ENCODE peak calls at places on chromosome 2, in four cellular contexts. G is heart left ventricle, W is IMR-90, P is A549. S is an unnamed sample. For H3K4me1, the result is how much of the 10 kb centered on the place peaks cover.

GRCh38 chr2:34936089-34936488 is 1337.0 kb upstream of the FAM98A start:
- DNase-seq in G (no peak), W (no peak), P (no peak), S (no peak)

GRCh38 chr2:106181064-106181463 is 13.0 kb downstream of the UXS1 start:
- DNase-seq in G (no peak), W (no peak), P (no peak), S (no peak)

GRCh38 chr2:183614797-183615429 is 490.7 kb downstream of the NUP35 start:
- DNase-seq in G (peak), W (no peak), P (no peak), S (peak)

GRCh38 chr2:101329026-101329425 is 20.5 kb upstream of the RNF149 start:
- DNase-seq in G (no peak), W (no peak), P (no peak), S (no peak)

GRCh38 chr2:56474412-56475158 is 290.8 kb downstream of the CCDC85A start:
- DNase-seq in G (no peak), W (no peak), P (peak), S (no peak)

GRCh38 chr2:181658444-181658843 is 1.5 kb upstream of the CERKL start:
- DNase-seq in G (no peak), W (no peak), P (no peak), S (no peak)

GRCh38 chr2:109721117-109721504 is 73.0 kb upstream of the RGPD5 start:
- DNase-seq in G (no peak), W (no peak), P (no peak), S (no peak)

GRCh38 chr2:3864943-3865664 is 161.7 kb downstream of the DCDC2C start:
- DNase-seq in G (no peak), W (no peak), P (no peak), S (no peak)

GRCh38 chr2:109700680-109701274 is 86.6 kb downstream of the SOWAHC start:
- DNase-seq in G (no peak), W (no peak), P (no peak), S (no peak)

GRCh38 chr2:165778653-165779451 is 15.2 kb downstream of the GALNT3 start:
- DNase-seq in G (no peak), W (no peak), P (peak), S (no peak)

GRCh38 chr2:81077396-81077795 is 772.8 kb upstream of the LRRTM1 start:
- DNase-seq in G (no peak), W (no peak), P (no peak), S (no peak)

GRCh38 chr2:119821266-119821665 is 61.5 kb downstream of the PTPN4 start:
- DNase-seq in G (no peak), W (no peak), P (no peak), S (no peak)

GRCh38 chr2:64857581-64858471 is 131.4 kb upstream of the SLC1A4 start:
- DNase-seq in G (peak), W (peak), P (no peak), S (peak)
- H3K4me1 ChIP-seq in G (under half), W (under half), P (under half), S (under half)

DNA sequence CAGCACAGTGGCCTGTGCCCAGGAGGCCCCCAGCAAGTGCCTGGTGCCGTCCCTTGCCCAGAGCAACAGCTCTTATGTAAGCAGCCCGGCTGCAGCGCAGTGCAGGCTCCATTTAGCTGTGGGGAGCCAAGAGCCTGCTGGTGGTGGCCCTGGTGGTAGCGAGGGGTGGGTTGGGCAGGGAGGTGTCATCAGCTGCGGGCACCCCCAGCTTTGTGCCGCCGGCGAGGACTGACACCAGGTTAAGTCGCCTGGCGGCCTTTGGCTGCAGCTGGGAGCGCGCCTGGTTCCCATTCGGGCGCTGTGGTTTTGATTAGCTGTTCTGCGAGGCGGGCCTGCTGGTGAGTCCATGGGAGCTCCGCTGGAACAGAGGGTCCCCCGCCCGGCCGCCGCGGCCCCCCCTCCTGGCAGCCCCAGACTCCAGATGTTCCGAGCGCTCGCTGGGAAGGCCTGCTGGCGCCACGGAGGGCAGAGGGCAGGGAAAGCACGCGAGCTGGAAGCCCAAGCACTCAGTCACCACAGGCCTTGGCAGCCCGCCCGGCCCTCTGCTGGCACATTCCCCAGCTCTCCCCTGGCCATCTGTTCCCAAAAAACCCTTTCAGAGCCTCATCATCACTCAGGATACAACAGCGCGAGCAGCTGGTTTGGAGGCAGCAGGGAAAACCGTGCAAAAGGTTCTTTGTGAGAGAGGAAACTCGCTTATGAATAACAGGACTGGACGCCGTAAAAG is 18.4 kb downstream of the ATOH8 start:
- DNase-seq in G (peak), W (peak), P (peak), S (peak)
- TF ChIP-seq CTCF in G (peak), W (peak), P (peak), S (no peak)

DNA sequence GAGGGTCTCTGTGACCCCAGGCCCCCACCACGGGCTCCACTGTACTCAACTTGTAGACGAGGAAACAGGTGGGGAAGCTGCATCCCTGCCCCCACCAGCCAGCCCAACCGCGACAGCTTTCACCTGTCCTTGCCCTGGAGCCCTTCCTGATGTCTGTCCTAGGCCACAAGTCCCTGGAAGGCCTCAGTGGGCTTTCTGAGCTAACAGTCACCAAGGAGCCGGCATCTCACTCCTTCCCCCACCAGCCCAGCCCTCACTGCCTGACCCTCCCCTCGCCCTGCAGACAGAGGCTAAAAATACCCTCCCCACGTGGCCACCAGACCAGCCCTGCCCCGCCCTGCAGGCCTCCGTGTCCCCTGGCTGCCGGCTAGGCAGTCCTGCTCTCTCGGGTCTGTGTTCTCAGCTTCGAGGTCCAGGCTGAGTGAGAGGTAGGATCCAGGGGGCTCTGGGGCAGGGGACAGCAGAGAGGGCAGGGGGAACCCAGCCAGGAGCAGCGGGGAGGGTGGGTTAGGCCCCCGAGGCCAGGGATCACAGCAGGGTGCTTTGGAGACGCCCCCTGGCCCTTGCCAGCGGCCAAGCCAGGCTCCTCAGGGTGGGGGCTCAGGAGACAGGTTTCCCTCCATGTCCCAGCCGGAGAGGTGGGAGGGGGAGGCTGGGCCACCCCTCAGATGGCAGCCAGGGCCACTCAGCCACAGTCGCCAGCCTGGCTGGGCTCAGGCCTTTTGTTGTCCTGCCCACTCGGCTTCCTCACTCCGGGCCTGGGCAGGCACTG is at the start of gene KLHL30:
- DNase-seq in G (peak), W (no peak), P (no peak), S (no peak)
- TF ChIP-seq POLR2A in G (no peak), W (no peak), P (no peak), S (no peak)

GRCh38 chr2:43165378-43166025 is 60.9 kb downstream of the ZFP36L2 start:
- DNase-seq in G (no peak), W (no peak), P (no peak), S (no peak)
- H3K4me1 ChIP-seq in G (under half), W (under half), P (half or more), S (under half)

GRCh38 chr2:70204452-70204851 is 13.6 kb upstream of the C2orf42 start:
- DNase-seq in G (no peak), W (no peak), P (no peak), S (no peak)
- TF ChIP-seq CTCF in G (no peak), W (no peak), P (no peak), S (no peak)

GRCh38 chr2:65227471-65228248 is at the start of gene ACTR2:
- DNase-seq in G (peak), W (peak), P (peak), S (peak)
- TF ChIP-seq POLR2A in G (no peak), W (peak), P (peak), S (peak)

GRCh38 chr2:204846471-204846870 is 301.2 kb downstream of the PARD3B start:
- DNase-seq in G (no peak), W (no peak), P (no peak), S (no peak)
- H3K4me1 ChIP-seq in G (under half), W (under half), P (under half), S (under half)

GRCh38 chr2:86512034-86512433 is 51.2 kb downstream of the CHMP3 start:
- DNase-seq in G (no peak), W (no peak), P (no peak), S (no peak)

GRCh38 chr2:86518498-86518897 is 44.7 kb downstream of the CHMP3 start:
- DNase-seq in G (no peak), W (no peak), P (peak), S (peak)

GRCh38 chr2:86512922-86513321 is 50.3 kb downstream of the CHMP3 start:
- DNase-seq in G (no peak), W (no peak), P (no peak), S (no peak)

GRCh38 chr2:86510436-86510933 is 52.8 kb downstream of the CHMP3 start:
- DNase-seq in G (no peak), W (no peak), P (no peak), S (no peak)

GRCh38 chr2:86513948-86514660 is 49.1 kb downstream of the CHMP3 start:
- DNase-seq in G (no peak), W (no peak), P (no peak), S (no peak)
- TF ChIP-seq CTCF in G (no peak), W (no peak), P (no peak), S (no peak)

GRCh38 chr2:190979906-190980629 is 33.9 kb downstream of the STAT1 start:
- DNase-seq in G (peak), W (peak), P (no peak), S (peak)
- TF ChIP-seq POLR2A in G (no peak), W (no peak), P (no peak), S (no peak)

S was measured in testis.